ENCODE peak calls at places on chromosome 6, in seven cellular contexts. X, T, V, C, B, Z and L are unnamed samples.

GRCh38 chr6:124007915-124008688 is 204.4 kb downstream of the NKAIN2 start:
- DNase-seq in X (no peak), T (no peak), V (no peak), C (no peak), B (no peak), Z (no peak), L (no peak)

GRCh38 chr6:167827588-167828324 is 1.0 kb downstream of the AFDN start:
- DNase-seq in X (peak), T (no peak), V (peak), C (peak), B (peak), Z (peak), L (peak)

GRCh38 chr6:16700202-16700997 is 60.9 kb downstream of the ATXN1 start:
- DNase-seq in X (peak), T (peak), V (peak), C (no peak), B (no peak), Z (no peak), L (no peak)

GRCh38 chr6:142845143-142845571 is 99.8 kb downstream of the HIVEP2 start:
- DNase-seq in X (no peak), T (no peak), V (no peak), C (no peak), B (no peak), Z (no peak), L (no peak)

GRCh38 chr6:169724554-169725269 is 412 bp upstream of the PHF10 start:
- DNase-seq in X (peak), T (peak), V (peak), C (peak), B (peak), Z (peak), L (peak)

GRCh38 chr6:164854526-164854925 is 454.9 kb downstream of the C6orf118 start:
- DNase-seq in X (no peak), T (no peak), V (no peak), C (no peak), B (no peak), Z (no peak), L (no peak)

GRCh38 chr6:70998148-70998547 is 41.3 kb upstream of the B3GAT2 start:
- DNase-seq in X (no peak), T (no peak), V (peak), C (no peak), B (no peak), Z (no peak), L (no peak)

GRCh38 chr6:32047855-32048766 is 9.9 kb downstream of the CYP21A2 start:
- DNase-seq in X (peak), T (peak), V (peak), C (peak), B (peak), Z (peak), L (peak)

GRCh38 chr6:56292505-56293181 is 45.3 kb upstream of the COL21A1 start:
- DNase-seq in X (no peak), T (no peak), V (peak), C (peak), B (no peak), Z (peak), L (no peak)

GRCh38 chr6:159679091-159680077 is 13.7 kb downstream of the SOD2 start:
- DNase-seq in X (no peak), T (no peak), V (no peak), C (no peak), B (no peak), Z (no peak), L (no peak)

GRCh38 chr6:119333063-119333609 is 16.4 kb downstream of the MAN1A1 start:
- DNase-seq in X (no peak), T (no peak), V (no peak), C (no peak), B (no peak), Z (no peak), L (no peak)

GRCh38 chr6:131644921-131645320 is 7.8 kb downstream of the ENPP3 start:
- DNase-seq in X (no peak), T (no peak), V (no peak), C (no peak), B (no peak), Z (no peak), L (no peak)

GRCh38 chr6:6725834-6726194 is 137.3 kb downstream of the LY86 start:
- DNase-seq in X (no peak), T (no peak), V (no peak), C (no peak), B (no peak), Z (no peak), L (no peak)

GRCh38 chr6:142746524-142746923 is 198.5 kb downstream of the HIVEP2 start:
- DNase-seq in X (no peak), T (peak), V (peak), C (peak), B (no peak), Z (no peak), L (no peak)

GRCh38 chr6:122406187-122406586 is 6.7 kb downstream of the HSF2 start:
- DNase-seq in X (no peak), T (no peak), V (no peak), C (no peak), B (no peak), Z (no peak), L (no peak)

GRCh38 chr6:47495954-47496545 is 18.5 kb downstream of the CD2AP start:
- DNase-seq in X (no peak), T (no peak), V (no peak), C (no peak), B (no peak), Z (no peak), L (no peak)

GRCh38 chr6:158019416-158019815 is 37.8 kb downstream of the SYNJ2 start:
- DNase-seq in X (no peak), T (no peak), V (no peak), C (no peak), B (no peak), Z (no peak), L (peak)

GRCh38 chr6:136526196-136526930 is 23.9 kb downstream of the MAP7 start:
- DNase-seq in X (no peak), T (no peak), V (peak), C (peak), B (peak), Z (no peak), L (peak)

GRCh38 chr6:56259163-56259562 is 11.8 kb upstream of the COL21A1 start:
- DNase-seq in X (no peak), T (no peak), V (peak), C (no peak), B (no peak), Z (no peak), L (no peak)

GRCh38 chr6:148971027-148971927 is 224.4 kb downstream of the UST start:
- DNase-seq in X (no peak), T (no peak), V (no peak), C (no peak), B (no peak), Z (no peak), L (no peak)

GRCh38 chr6:160226118-160226541 is 32.5 kb downstream of the SLC22A2 start:
- DNase-seq in X (no peak), T (no peak), V (peak), C (no peak), B (no peak), Z (no peak), L (no peak)

GRCh38 chr6:170286246-170286933 is 4.5 kb downstream of the DLL1 start:
- DNase-seq in X (no peak), T (no peak), V (peak), C (no peak), B (peak), Z (no peak), L (peak)

GRCh38 chr6:139418426-139419132 is 44.1 kb upstream of the CITED2 start:
- DNase-seq in X (no peak), T (no peak), V (no peak), C (no peak), B (no peak), Z (no peak), L (no peak)

DNA sequence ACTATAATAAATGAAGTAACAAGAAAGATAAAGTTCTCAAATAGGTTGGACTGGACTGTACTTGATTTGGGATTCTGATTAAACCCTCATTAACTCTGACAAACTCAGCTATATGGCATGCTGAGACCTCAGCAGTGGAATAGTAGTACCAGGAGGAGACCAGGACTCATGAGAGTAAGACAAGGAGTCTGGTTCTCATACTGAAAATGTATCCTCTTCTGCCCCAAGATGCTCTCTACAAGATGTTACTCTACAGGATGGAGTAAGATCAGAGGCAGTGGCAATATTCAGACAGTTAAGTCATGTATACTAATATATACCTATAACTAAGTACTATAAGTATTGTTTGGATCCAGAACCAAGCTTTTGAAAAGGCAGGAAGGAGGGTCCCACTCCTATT is 31.9 kb upstream of the SYNCRIP start:
- DNase-seq in X (no peak), T (no peak), V (no peak), C (no peak), B (no peak), Z (no peak), L (no peak)
- H3K4me3 ChIP-seq in X (no peak), T (no peak), V (no peak), C (no peak), B (no peak), Z (no peak), L (no peak)

GRCh38 chr6:33213166-33213988 is 5.1 kb downstream of the RING1 start:
- DNase-seq in X (no peak), T (no peak), V (peak), C (no peak), B (no peak), Z (no peak), L (peak)
- H3K4me3 ChIP-seq in X (no peak), T (peak), V (peak), C (peak), B (peak), Z (peak), L (peak)

GRCh38 chr6:46221221-46221793 is 50.5 kb upstream of the ENPP5 start:
- DNase-seq in X (no peak), T (no peak), V (peak), C (peak), B (no peak), Z (no peak), L (no peak)
- H3K4me3 ChIP-seq in X (no peak), T (no peak), V (no peak), C (no peak), B (no peak), Z (no peak), L (no peak)

GRCh38 chr6:52802806-52803205 is 810 bp downstream of the GSTA1 start:
- DNase-seq in X (no peak), T (no peak), V (no peak), C (no peak), B (no peak), Z (no peak), L (no peak)
- H3K4me3 ChIP-seq in X (no peak), T (no peak), V (no peak), C (no peak), B (no peak), Z (no peak), L (peak)

DNA sequence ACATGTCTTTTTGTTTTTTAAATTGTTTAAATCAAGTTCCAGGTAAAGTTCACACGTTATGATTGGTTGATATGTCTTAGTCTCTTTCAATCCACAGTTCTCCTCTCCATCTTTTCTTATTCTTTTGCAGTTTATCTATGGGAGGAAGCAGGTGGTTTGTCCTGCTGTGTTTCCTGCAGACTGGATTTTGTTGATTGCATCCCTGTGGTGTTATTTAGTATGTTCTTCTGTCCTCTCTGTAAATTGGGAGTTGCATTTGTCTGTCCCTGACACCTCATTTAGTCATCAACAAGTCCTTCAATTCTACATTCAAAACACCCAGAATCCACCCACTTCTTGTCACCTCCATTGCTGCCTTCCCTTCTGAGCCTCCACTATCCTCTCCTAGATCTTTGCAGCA is 8.1 kb downstream of the PACSIN1 start:
- DNase-seq in X (no peak), T (no peak), V (peak), C (no peak), B (no peak), Z (no peak), L (no peak)
- H3K4me3 ChIP-seq in X (no peak), T (no peak), V (no peak), C (no peak), B (no peak), Z (no peak), L (no peak)

GRCh38 chr6:165929607-165930006 is 238.0 kb downstream of the TBXT start:
- DNase-seq in X (no peak), T (no peak), V (no peak), C (no peak), B (no peak), Z (no peak), L (no peak)
- H3K4me3 ChIP-seq in X (no peak), T (no peak), V (no peak), C (no peak), B (no peak), Z (no peak), L (no peak)

GRCh38 chr6:155177369-155177961 is 86.3 kb upstream of the CLDN20 start:
- DNase-seq in X (no peak), T (no peak), V (peak), C (peak), B (no peak), Z (peak), L (no peak)

GRCh38 chr6:155174576-155175174 is 89.1 kb upstream of the CLDN20 start:
- DNase-seq in X (peak), T (peak), V (peak), C (peak), B (peak), Z (peak), L (no peak)

GRCh38 chr6:155171109-155171746 is 92.6 kb upstream of the CLDN20 start:
- DNase-seq in X (peak), T (peak), V (no peak), C (peak), B (no peak), Z (peak), L (peak)

GRCh38 chr6:155170519-155170918 is 93.3 kb upstream of the CLDN20 start:
- DNase-seq in X (no peak), T (no peak), V (no peak), C (no peak), B (no peak), Z (no peak), L (no peak)

DNA sequence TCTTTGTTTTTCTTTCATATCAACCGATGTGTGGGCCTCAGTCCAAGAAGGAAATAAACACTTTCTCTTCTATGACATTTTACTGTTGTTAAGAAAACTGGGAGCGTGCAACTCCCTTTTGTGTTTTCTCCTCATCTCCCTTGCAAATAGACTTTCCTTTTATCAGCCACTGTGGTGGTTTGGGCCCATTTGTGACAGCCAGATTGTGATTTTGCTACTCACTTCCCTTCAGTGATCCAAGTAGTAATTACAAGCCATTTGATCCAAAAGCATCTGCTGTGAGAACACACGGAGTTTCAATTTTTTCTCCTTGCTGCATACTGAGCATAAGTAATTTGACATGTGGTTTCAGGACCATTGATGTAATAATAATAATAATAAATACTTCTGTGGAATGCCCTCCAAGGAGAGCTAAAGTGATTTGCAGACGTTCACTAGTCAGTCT is 92.0 kb upstream of the CLDN20 start:
- DNase-seq in X (no peak), T (no peak), V (no peak), C (no peak), B (no peak), Z (no peak), L (no peak)
- H3K4me3 ChIP-seq in X (peak), T (peak), V (no peak), C (no peak), B (no peak), Z (peak), L (no peak)

GRCh38 chr6:5695260-5696245 is 311.2 kb downstream of the NRN1 start:
- DNase-seq in X (no peak), T (no peak), V (peak), C (no peak), B (no peak), Z (no peak), L (no peak)
- H3K4me3 ChIP-seq in X (no peak), T (no peak), V (no peak), C (no peak), B (no peak), Z (no peak), L (no peak)

GRCh38 chr6:36028887-36029324 is 1.3 kb downstream of the MAPK14 start:
- DNase-seq in X (peak), T (peak), V (peak), C (peak), B (peak), Z (peak), L (peak)

GRCh38 chr6:36029464-36029863 is 1.9 kb downstream of the MAPK14 start:
- DNase-seq in X (no peak), T (no peak), V (no peak), C (peak), B (no peak), Z (no peak), L (no peak)

GRCh38 chr6:36027501-36028087 is at the start of gene MAPK14:
- DNase-seq in X (peak), T (peak), V (peak), C (peak), B (peak), Z (peak), L (peak)

GRCh38 chr6:36025932-36026327 is 1.5 kb upstream of the SLC26A8 start:
- DNase-seq in X (no peak), T (no peak), V (peak), C (no peak), B (no peak), Z (no peak), L (no peak)

GRCh38 chr6:36028088-36028886 is 679 bp downstream of the MAPK14 start:
- DNase-seq in X (peak), T (peak), V (peak), C (peak), B (peak), Z (no peak), L (peak)
- H3K4me3 ChIP-seq in X (peak), T (peak), V (peak), C (peak), B (peak), Z (peak), L (peak)